ENCODE peak calls at places on chromosomes 7 and 10, in nine cellular contexts. One of them, this sample, is unnamed.

GRCh38 chr10:96124230-96125141 is 5.6 kb upstream of the ZNF518A start:
- DNase-seq in PC-3: no peak
- DNase-seq in left ventricle myocardium inferior: no peak
- DNase-seq in gastrocnemius medialis: no peak
- DNase-seq in coronary artery: no peak
- DNase-seq in IMR-90: peak
- DNase-seq in mammary epithelial cell: peak
- DNase-seq in CD8-positive, alpha-beta T cell: no peak
- DNase-seq in AG04450: no peak
- DNase-seq in this sample: no peak

GRCh38 chr10:101837753-101838152 is 5.8 kb downstream of the KCNIP2 start:
- DNase-seq in PC-3: no peak
- DNase-seq in left ventricle myocardium inferior: no peak
- DNase-seq in gastrocnemius medialis: no peak
- DNase-seq in coronary artery: no peak
- DNase-seq in IMR-90: no peak
- DNase-seq in mammary epithelial cell: no peak
- DNase-seq in CD8-positive, alpha-beta T cell: no peak
- DNase-seq in AG04450: no peak
- DNase-seq in this sample: no peak

GRCh38 chr7:15780271-15780670 is 93.8 kb upstream of the MEOX2 start:
- DNase-seq in PC-3: no peak
- DNase-seq in left ventricle myocardium inferior: no peak
- DNase-seq in gastrocnemius medialis: no peak
- DNase-seq in coronary artery: no peak
- DNase-seq in IMR-90: peak
- DNase-seq in mammary epithelial cell: peak
- DNase-seq in CD8-positive, alpha-beta T cell: no peak
- DNase-seq in AG04450: no peak
- DNase-seq in this sample: no peak

GRCh38 chr10:31353574-31353973 is 34.6 kb downstream of the ZEB1 start:
- DNase-seq in PC-3: peak
- DNase-seq in left ventricle myocardium inferior: no peak
- DNase-seq in gastrocnemius medialis: no peak
- DNase-seq in coronary artery: no peak
- DNase-seq in IMR-90: peak
- DNase-seq in mammary epithelial cell: peak
- DNase-seq in CD8-positive, alpha-beta T cell: no peak
- DNase-seq in AG04450: no peak
- DNase-seq in this sample: no peak

GRCh38 chr10:34918896-34919295 is 103.8 kb upstream of the PARD3 start:
- DNase-seq in PC-3: no peak
- DNase-seq in left ventricle myocardium inferior: no peak
- DNase-seq in gastrocnemius medialis: no peak
- DNase-seq in coronary artery: no peak
- DNase-seq in IMR-90: no peak
- DNase-seq in mammary epithelial cell: no peak
- DNase-seq in CD8-positive, alpha-beta T cell: no peak
- DNase-seq in AG04450: no peak
- DNase-seq in this sample: no peak

GRCh38 chr7:7639847-7640220 is 718 bp upstream of the UMAD1 start:
- DNase-seq in PC-3: peak
- DNase-seq in left ventricle myocardium inferior: no peak
- DNase-seq in gastrocnemius medialis: no peak
- DNase-seq in coronary artery: no peak
- DNase-seq in IMR-90: peak
- DNase-seq in mammary epithelial cell: no peak
- DNase-seq in CD8-positive, alpha-beta T cell: peak
- DNase-seq in AG04450: no peak
- DNase-seq in this sample: no peak

GRCh38 chr7:125032943-125033342 is 103.3 kb upstream of the POT1 start:
- DNase-seq in PC-3: no peak
- DNase-seq in left ventricle myocardium inferior: no peak
- DNase-seq in gastrocnemius medialis: no peak
- DNase-seq in coronary artery: no peak
- DNase-seq in IMR-90: no peak
- DNase-seq in mammary epithelial cell: no peak
- DNase-seq in CD8-positive, alpha-beta T cell: no peak
- DNase-seq in AG04450: no peak
- DNase-seq in this sample: no peak

GRCh38 chr10:22341190-22341935 is 3.9 kb upstream of the SPAG6 start:
- DNase-seq in PC-3: no peak
- DNase-seq in left ventricle myocardium inferior: no peak
- DNase-seq in gastrocnemius medialis: no peak
- DNase-seq in coronary artery: no peak
- DNase-seq in IMR-90: peak
- DNase-seq in mammary epithelial cell: no peak
- DNase-seq in CD8-positive, alpha-beta T cell: no peak
- DNase-seq in AG04450: no peak
- DNase-seq in this sample: no peak

GRCh38 chr7:116551692-116552091 is 26.9 kb downstream of the CAV1 start:
- DNase-seq in PC-3: no peak
- DNase-seq in left ventricle myocardium inferior: no peak
- DNase-seq in gastrocnemius medialis: no peak
- DNase-seq in coronary artery: no peak
- DNase-seq in IMR-90: no peak
- DNase-seq in mammary epithelial cell: no peak
- DNase-seq in CD8-positive, alpha-beta T cell: no peak
- DNase-seq in AG04450: no peak
- DNase-seq in this sample: no peak

GRCh38 chr10:112362833-112363232 is 11.1 kb upstream of the ACSL5 start:
- DNase-seq in PC-3: no peak
- DNase-seq in left ventricle myocardium inferior: peak
- DNase-seq in gastrocnemius medialis: peak
- DNase-seq in coronary artery: peak
- DNase-seq in IMR-90: no peak
- DNase-seq in mammary epithelial cell: no peak
- DNase-seq in CD8-positive, alpha-beta T cell: no peak
- DNase-seq in AG04450: no peak
- DNase-seq in this sample: no peak

GRCh38 chr7:151243411-151244155 is 4.9 kb downstream of the SMARCD3 start:
- DNase-seq in PC-3: no peak
- DNase-seq in left ventricle myocardium inferior: no peak
- DNase-seq in gastrocnemius medialis: no peak
- DNase-seq in coronary artery: no peak
- DNase-seq in IMR-90: no peak
- DNase-seq in mammary epithelial cell: no peak
- DNase-seq in CD8-positive, alpha-beta T cell: no peak
- DNase-seq in AG04450: no peak
- DNase-seq in this sample: no peak

GRCh38 chr7:28055161-28055544 is 125.4 kb downstream of the JAZF1 start:
- DNase-seq in PC-3: peak
- DNase-seq in left ventricle myocardium inferior: no peak
- DNase-seq in gastrocnemius medialis: no peak
- DNase-seq in coronary artery: no peak
- DNase-seq in IMR-90: peak
- DNase-seq in mammary epithelial cell: no peak
- DNase-seq in CD8-positive, alpha-beta T cell: no peak
- DNase-seq in AG04450: no peak
- DNase-seq in this sample: no peak

GRCh38 chr7:64839910-64840309 is 45.7 kb downstream of the ZNF138 start:
- DNase-seq in PC-3: no peak
- DNase-seq in left ventricle myocardium inferior: no peak
- DNase-seq in gastrocnemius medialis: no peak
- DNase-seq in coronary artery: no peak
- DNase-seq in IMR-90: no peak
- DNase-seq in mammary epithelial cell: no peak
- DNase-seq in CD8-positive, alpha-beta T cell: no peak
- DNase-seq in AG04450: no peak
- DNase-seq in this sample: no peak

GRCh38 chr10:113538131-113538530 is 14.7 kb upstream of the HABP2 start:
- DNase-seq in PC-3: no peak
- DNase-seq in left ventricle myocardium inferior: no peak
- DNase-seq in gastrocnemius medialis: no peak
- DNase-seq in coronary artery: no peak
- DNase-seq in IMR-90: no peak
- DNase-seq in mammary epithelial cell: no peak
- DNase-seq in CD8-positive, alpha-beta T cell: no peak
- DNase-seq in AG04450: no peak
- DNase-seq in this sample: no peak

GRCh38 chr7:119664601-119665000 is 608.4 kb upstream of the KCND2 start:
- DNase-seq in PC-3: peak
- DNase-seq in left ventricle myocardium inferior: no peak
- DNase-seq in gastrocnemius medialis: no peak
- DNase-seq in coronary artery: no peak
- DNase-seq in IMR-90: peak
- DNase-seq in mammary epithelial cell: peak
- DNase-seq in CD8-positive, alpha-beta T cell: no peak
- DNase-seq in AG04450: peak
- DNase-seq in this sample: no peak

GRCh38 chr7:126485791-126486190 is 767.0 kb downstream of the GRM8 start:
- DNase-seq in PC-3: no peak
- DNase-seq in left ventricle myocardium inferior: no peak
- DNase-seq in gastrocnemius medialis: no peak
- DNase-seq in coronary artery: no peak
- DNase-seq in IMR-90: no peak
- DNase-seq in mammary epithelial cell: no peak
- DNase-seq in CD8-positive, alpha-beta T cell: no peak
- DNase-seq in AG04450: no peak
- DNase-seq in this sample: no peak
- H3K27ac ChIP-seq in PC-3: no peak
- H3K27ac ChIP-seq in left ventricle myocardium inferior: no peak
- H3K27ac ChIP-seq in gastrocnemius medialis: no peak
- H3K27ac ChIP-seq in coronary artery: no peak
- H3K27ac ChIP-seq in IMR-90: no peak
- H3K27ac ChIP-seq in mammary epithelial cell: no peak
- H3K27ac ChIP-seq in CD8-positive, alpha-beta T cell: no peak
- H3K27ac ChIP-seq in AG04450: no peak
- H3K27ac ChIP-seq in this sample: no peak

GRCh38 chr10:12657489-12657888 is 308.1 kb downstream of the CAMK1D start:
- DNase-seq in PC-3: no peak
- DNase-seq in left ventricle myocardium inferior: no peak
- DNase-seq in gastrocnemius medialis: no peak
- DNase-seq in coronary artery: no peak
- DNase-seq in IMR-90: no peak
- DNase-seq in mammary epithelial cell: no peak
- DNase-seq in CD8-positive, alpha-beta T cell: no peak
- DNase-seq in AG04450: no peak
- DNase-seq in this sample: no peak

GRCh38 chr10:12658526-12658925 is 309.2 kb downstream of the CAMK1D start:
- DNase-seq in PC-3: no peak
- DNase-seq in left ventricle myocardium inferior: no peak
- DNase-seq in gastrocnemius medialis: no peak
- DNase-seq in coronary artery: no peak
- DNase-seq in IMR-90: no peak
- DNase-seq in mammary epithelial cell: no peak
- DNase-seq in CD8-positive, alpha-beta T cell: no peak
- DNase-seq in AG04450: no peak
- DNase-seq in this sample: no peak

GRCh38 chr10:12659706-12660105 is 310.4 kb downstream of the CAMK1D start:
- DNase-seq in PC-3: no peak
- DNase-seq in left ventricle myocardium inferior: no peak
- DNase-seq in gastrocnemius medialis: no peak
- DNase-seq in coronary artery: no peak
- DNase-seq in IMR-90: no peak
- DNase-seq in mammary epithelial cell: no peak
- DNase-seq in CD8-positive, alpha-beta T cell: no peak
- DNase-seq in AG04450: no peak
- DNase-seq in this sample: no peak

GRCh38 chr10:12656518-12657142 is 307.3 kb downstream of the CAMK1D start:
- DNase-seq in PC-3: peak
- DNase-seq in left ventricle myocardium inferior: no peak
- DNase-seq in gastrocnemius medialis: no peak
- DNase-seq in coronary artery: no peak
- DNase-seq in IMR-90: peak
- DNase-seq in mammary epithelial cell: peak
- DNase-seq in CD8-positive, alpha-beta T cell: no peak
- DNase-seq in AG04450: peak
- DNase-seq in this sample: no peak

GRCh38 chr10:12655940-12656339 is 306.6 kb downstream of the CAMK1D start:
- DNase-seq in PC-3: no peak
- DNase-seq in left ventricle myocardium inferior: no peak
- DNase-seq in gastrocnemius medialis: no peak
- DNase-seq in coronary artery: no peak
- DNase-seq in IMR-90: no peak
- DNase-seq in mammary epithelial cell: no peak
- DNase-seq in CD8-positive, alpha-beta T cell: no peak
- DNase-seq in AG04450: no peak
- DNase-seq in this sample: no peak
- H3K27ac ChIP-seq in PC-3: no peak
- H3K27ac ChIP-seq in left ventricle myocardium inferior: no peak
- H3K27ac ChIP-seq in gastrocnemius medialis: no peak
- H3K27ac ChIP-seq in coronary artery: no peak
- H3K27ac ChIP-seq in IMR-90: no peak
- H3K27ac ChIP-seq in mammary epithelial cell: no peak
- H3K27ac ChIP-seq in CD8-positive, alpha-beta T cell: no peak
- H3K27ac ChIP-seq in AG04450: no peak
- H3K27ac ChIP-seq in this sample: no peak

GRCh38 chr7:140485463-140486265 is 6.4 kb upstream of the MKRN1 start:
- DNase-seq in PC-3: peak
- DNase-seq in left ventricle myocardium inferior: no peak
- DNase-seq in gastrocnemius medialis: no peak
- DNase-seq in coronary artery: no peak
- DNase-seq in IMR-90: no peak
- DNase-seq in mammary epithelial cell: peak
- DNase-seq in CD8-positive, alpha-beta T cell: no peak
- DNase-seq in AG04450: no peak
- DNase-seq in this sample: no peak
- H3K27ac ChIP-seq in PC-3: no peak
- H3K27ac ChIP-seq in left ventricle myocardium inferior: no peak
- H3K27ac ChIP-seq in gastrocnemius medialis: no peak
- H3K27ac ChIP-seq in coronary artery: no peak
- H3K27ac ChIP-seq in IMR-90: no peak
- H3K27ac ChIP-seq in mammary epithelial cell: no peak
- H3K27ac ChIP-seq in CD8-positive, alpha-beta T cell: no peak
- H3K27ac ChIP-seq in AG04450: no peak
- H3K27ac ChIP-seq in this sample: no peak

GRCh38 chr7:2843711-2844152 is 376 bp downstream of the GNA12 start:
- DNase-seq in PC-3: no peak
- DNase-seq in left ventricle myocardium inferior: no peak
- DNase-seq in gastrocnemius medialis: no peak
- DNase-seq in coronary artery: no peak
- DNase-seq in IMR-90: peak
- DNase-seq in mammary epithelial cell: no peak
- DNase-seq in CD8-positive, alpha-beta T cell: no peak
- DNase-seq in AG04450: no peak
- DNase-seq in this sample: no peak

GRCh38 chr7:2841907-2842306 is 2.2 kb downstream of the GNA12 start:
- DNase-seq in PC-3: no peak
- DNase-seq in left ventricle myocardium inferior: no peak
- DNase-seq in gastrocnemius medialis: no peak
- DNase-seq in coronary artery: no peak
- DNase-seq in IMR-90: no peak
- DNase-seq in mammary epithelial cell: no peak
- DNase-seq in CD8-positive, alpha-beta T cell: no peak
- DNase-seq in AG04450: no peak
- DNase-seq in this sample: no peak

GRCh38 chr7:2843191-2843685 is 870 bp downstream of the GNA12 start:
- DNase-seq in PC-3: no peak
- DNase-seq in left ventricle myocardium inferior: no peak
- DNase-seq in gastrocnemius medialis: no peak
- DNase-seq in coronary artery: no peak
- DNase-seq in IMR-90: no peak
- DNase-seq in mammary epithelial cell: no peak
- DNase-seq in CD8-positive, alpha-beta T cell: no peak
- DNase-seq in AG04450: no peak
- DNase-seq in this sample: no peak

GRCh38 chr7:2844153-2845077 is at the start of gene GNA12:
- DNase-seq in PC-3: peak
- DNase-seq in left ventricle myocardium inferior: peak
- DNase-seq in gastrocnemius medialis: peak
- DNase-seq in coronary artery: peak
- DNase-seq in IMR-90: peak
- DNase-seq in mammary epithelial cell: peak
- DNase-seq in CD8-positive, alpha-beta T cell: peak
- DNase-seq in AG04450: peak
- DNase-seq in this sample: peak

GRCh38 chr7:2845193-2845592 is 1.1 kb upstream of the GNA12 start:
- DNase-seq in PC-3: no peak
- DNase-seq in left ventricle myocardium inferior: no peak
- DNase-seq in gastrocnemius medialis: no peak
- DNase-seq in coronary artery: no peak
- DNase-seq in IMR-90: no peak
- DNase-seq in mammary epithelial cell: no peak
- DNase-seq in CD8-positive, alpha-beta T cell: no peak
- DNase-seq in AG04450: no peak
- DNase-seq in this sample: no peak
- H3K27ac ChIP-seq in PC-3: no peak
- H3K27ac ChIP-seq in left ventricle myocardium inferior: no peak
- H3K27ac ChIP-seq in gastrocnemius medialis: no peak
- H3K27ac ChIP-seq in coronary artery: no peak
- H3K27ac ChIP-seq in IMR-90: no peak
- H3K27ac ChIP-seq in mammary epithelial cell: no peak
- H3K27ac ChIP-seq in CD8-positive, alpha-beta T cell: no peak
- H3K27ac ChIP-seq in AG04450: no peak
- H3K27ac ChIP-seq in this sample: no peak

This sample was measured in substantia nigra.